ENCODE peak calls at places on chromosomes 4 and X, in nine cellular contexts. X is AG09319, A is thoracic aorta, L is IMR-90, Y is choroid plexus epithelial cell, H is WTC11, W is foreskin fibroblast, F is HL-60, E is thyroid gland. J is an unnamed sample.

GRCh38 chr4:84971319-84971932 is 4.9 kb upstream of the WDFY3 start:
- DNase-seq in X (peak), A (no peak), L (peak), Y (peak), H (no peak), W (no peak), F (no peak), E (no peak), J (no peak)

GRCh38 chrX:151921292-151921691 is 8.6 kb downstream of the MAGEA4 start:
- DNase-seq in X (no peak), A (no peak), L (no peak), Y (no peak), H (no peak), W (no peak), F (no peak), E (no peak), J (no peak)

GRCh38 chrX:148871422-148872152 is 371.2 kb downstream of the AFF2 start:
- DNase-seq in X (peak), A (no peak), L (peak), Y (peak), H (no peak), W (peak), F (no peak), E (no peak), J (no peak)

GRCh38 chr4:151014521-151015457 is at the start of gene LRBA:
- DNase-seq in X (no peak), A (peak), L (peak), Y (peak), H (peak), W (peak), F (peak), E (peak), J (peak)

GRCh38 chr4:4853921-4854648 is 5.4 kb upstream of the MSX1 start:
- DNase-seq in X (no peak), A (no peak), L (no peak), Y (no peak), H (peak), W (no peak), F (no peak), E (no peak), J (no peak)

GRCh38 chr4:174714393-174715211 is 114.4 kb downstream of the GLRA3 start:
- DNase-seq in X (no peak), A (no peak), L (peak), Y (peak), H (peak), W (no peak), F (peak), E (no peak), J (no peak)

GRCh38 chr4:174999407-174999806 is 81.2 kb downstream of the ADAM29 start:
- DNase-seq in X (no peak), A (no peak), L (no peak), Y (peak), H (no peak), W (no peak), F (no peak), E (no peak), J (no peak)

GRCh38 chr4:37845201-37845600 is 18.7 kb downstream of the PGM2 start:
- DNase-seq in X (no peak), A (no peak), L (no peak), Y (no peak), H (no peak), W (no peak), F (no peak), E (no peak), J (no peak)

GRCh38 chr4:77636902-77637301 is 31.3 kb downstream of the CXCL13 start:
- DNase-seq in X (no peak), A (no peak), L (peak), Y (peak), H (no peak), W (peak), F (no peak), E (no peak), J (no peak)

GRCh38 chr4:4690854-4691253 is 149.0 kb upstream of the STX18 start:
- DNase-seq in X (no peak), A (no peak), L (no peak), Y (no peak), H (no peak), W (no peak), F (no peak), E (no peak), J (no peak)

GRCh38 chrX:140318306-140318705 is 186.6 kb downstream of the SOX3 start:
- DNase-seq in X (no peak), A (no peak), L (no peak), Y (no peak), H (no peak), W (no peak), F (no peak), E (no peak), J (no peak)

GRCh38 chrX:151821226-151821625 is 86.7 kb downstream of the CNGA2 start:
- DNase-seq in X (no peak), A (no peak), L (no peak), Y (no peak), H (no peak), W (no peak), F (no peak), E (no peak), J (no peak)

DNA sequence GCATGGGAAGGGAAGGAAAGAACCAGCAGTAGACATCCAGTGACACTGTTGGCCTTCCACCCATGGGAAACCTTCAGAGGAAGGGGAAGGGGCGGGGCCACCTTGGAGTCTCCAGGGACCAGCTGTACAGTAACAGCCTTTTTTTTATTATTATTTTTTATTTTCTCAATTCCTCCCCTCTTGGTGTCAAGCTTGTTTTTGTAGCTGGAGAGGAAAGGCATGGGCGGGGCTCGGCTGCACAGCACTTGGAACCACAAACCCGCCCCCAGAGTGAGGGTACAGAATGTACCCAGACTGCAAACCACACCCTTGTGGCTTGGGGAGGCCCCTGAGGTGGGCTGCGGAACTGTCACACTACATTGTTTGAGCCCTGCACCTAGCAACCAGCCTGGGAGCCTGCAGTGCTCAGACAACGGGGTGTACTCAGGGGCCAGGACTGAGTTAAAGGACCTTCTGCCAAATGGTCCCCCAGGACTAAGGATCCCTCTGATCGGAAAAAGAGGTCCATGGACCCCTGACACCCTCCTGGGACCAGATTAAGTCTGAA is 45.7 kb downstream of the PRPS1 start:
- DNase-seq in X (no peak), A (peak), L (no peak), Y (peak), H (no peak), W (peak), F (peak), E (peak), J (peak)
- TF ChIP-seq CTCF in X (no peak), A (no peak), L (no peak), Y (no peak), H (no peak), W (no peak), F (no peak), E (no peak), J (no peak)

GRCh38 chr4:69467797-69468196 is 27.9 kb downstream of the UGT2B4 start:
- DNase-seq in X (no peak), A (no peak), L (no peak), Y (no peak), H (peak), W (no peak), F (no peak), E (no peak), J (no peak)

GRCh38 chr4:69471639-69472038 is 24.1 kb downstream of the UGT2B4 start:
- DNase-seq in X (no peak), A (no peak), L (no peak), Y (no peak), H (no peak), W (no peak), F (no peak), E (no peak), J (no peak)

GRCh38 chr4:69473699-69474098 is 22.0 kb downstream of the UGT2B4 start:
- DNase-seq in X (no peak), A (no peak), L (no peak), Y (no peak), H (no peak), W (no peak), F (no peak), E (no peak), J (no peak)

DNA sequence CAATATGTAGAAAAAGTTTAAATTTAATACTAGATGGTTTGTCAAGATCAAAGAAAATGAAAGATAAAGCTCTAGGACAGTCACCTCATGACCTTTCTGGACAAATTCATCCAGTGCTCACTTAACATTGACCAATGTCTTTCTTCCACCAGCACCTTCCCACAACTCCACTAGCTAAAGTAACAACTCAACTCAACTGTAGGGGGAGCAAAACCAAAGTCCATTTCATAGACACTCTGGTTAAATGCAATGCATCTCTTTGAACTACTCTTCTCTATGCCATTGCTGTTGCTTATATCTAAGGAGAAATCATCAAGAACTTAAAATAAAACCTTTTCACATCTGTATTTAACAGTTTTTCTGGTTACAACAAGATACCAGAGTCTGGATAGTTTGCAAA is 25.1 kb downstream of the UGT2B4 start:
- DNase-seq in X (no peak), A (no peak), L (no peak), Y (no peak), H (no peak), W (no peak), F (no peak), E (no peak), J (no peak)
- TF ChIP-seq CTCF in X (no peak), A (no peak), L (no peak), Y (no peak), H (no peak), W (no peak), F (no peak), E (no peak), J (no peak)

DNA sequence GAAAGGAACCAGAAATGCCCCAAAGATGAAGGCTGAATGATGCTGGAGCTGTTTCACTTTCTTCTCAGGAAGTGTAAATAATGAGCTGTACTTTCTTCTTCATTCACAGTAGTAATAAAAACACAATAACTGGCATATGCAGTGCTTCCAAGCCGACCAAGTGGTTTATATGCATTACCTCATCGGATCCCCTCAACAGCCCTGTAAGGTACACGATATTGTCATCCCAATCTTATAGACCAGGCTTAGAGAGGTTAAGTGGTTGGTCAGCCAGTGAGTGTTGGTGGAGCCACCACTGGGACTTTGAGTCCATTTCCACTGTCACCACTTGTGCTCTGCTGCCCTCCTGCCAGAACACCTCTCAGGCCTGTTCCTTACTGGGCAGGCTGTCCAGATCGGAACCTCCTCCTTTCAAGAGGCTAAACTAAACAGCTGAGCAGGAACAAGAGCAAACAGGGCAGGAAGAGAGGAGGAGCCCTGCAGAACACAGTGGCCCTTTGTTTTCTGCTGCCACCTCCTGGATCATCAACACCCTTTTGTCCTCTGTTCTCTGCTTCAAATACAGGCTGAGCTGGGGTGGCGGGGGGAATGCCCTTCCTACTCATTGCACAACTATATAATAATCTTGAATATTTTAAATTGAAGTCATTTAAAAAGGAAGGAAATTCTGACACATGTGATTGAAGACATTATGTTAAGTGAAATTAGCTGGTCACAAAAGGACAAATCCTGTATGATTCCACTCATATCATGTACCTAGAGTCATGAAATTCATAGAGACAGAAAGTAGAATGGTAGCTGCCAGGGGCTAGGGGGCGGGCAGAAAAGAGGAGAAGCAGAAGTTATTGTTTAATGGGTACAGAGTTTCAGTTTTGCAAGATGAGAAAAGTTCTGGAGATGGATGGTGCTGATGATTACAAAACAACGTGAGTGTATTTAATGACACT is 112.5 kb upstream of the ATP6AP2 start:
- DNase-seq in X (no peak), A (no peak), L (peak), Y (peak), H (peak), W (no peak), F (peak), E (peak), J (no peak)
- TF ChIP-seq CTCF in X (peak), A (no peak), L (no peak), Y (peak), H (no peak), W (peak), F (peak), E (no peak), J (no peak)

DNA sequence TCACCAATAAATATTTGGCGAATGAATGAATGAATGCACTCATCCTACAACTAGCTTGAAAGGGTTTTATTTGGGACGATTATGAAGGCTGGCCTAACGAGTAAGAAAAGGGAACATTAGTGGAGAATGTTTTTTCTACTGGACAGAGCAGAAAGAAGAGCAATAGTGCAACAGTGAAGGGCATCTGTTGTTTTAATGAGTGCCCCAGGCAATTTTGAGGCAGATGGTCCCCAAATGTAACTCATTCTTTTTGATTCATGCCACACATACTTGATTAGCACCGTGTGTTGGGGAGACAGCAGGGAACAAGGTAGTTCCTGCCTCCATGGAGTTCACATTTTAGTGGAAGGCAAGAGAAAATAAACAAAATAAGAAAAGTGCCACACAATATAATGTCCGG is 22.7 kb upstream of the INTS6L start:
- DNase-seq in X (no peak), A (no peak), L (no peak), Y (no peak), H (no peak), W (no peak), F (no peak), E (no peak), J (no peak)
- TF ChIP-seq CTCF in X (no peak), A (no peak), L (no peak), Y (no peak), H (no peak), W (no peak), F (no peak), E (no peak), J (no peak)

DNA sequence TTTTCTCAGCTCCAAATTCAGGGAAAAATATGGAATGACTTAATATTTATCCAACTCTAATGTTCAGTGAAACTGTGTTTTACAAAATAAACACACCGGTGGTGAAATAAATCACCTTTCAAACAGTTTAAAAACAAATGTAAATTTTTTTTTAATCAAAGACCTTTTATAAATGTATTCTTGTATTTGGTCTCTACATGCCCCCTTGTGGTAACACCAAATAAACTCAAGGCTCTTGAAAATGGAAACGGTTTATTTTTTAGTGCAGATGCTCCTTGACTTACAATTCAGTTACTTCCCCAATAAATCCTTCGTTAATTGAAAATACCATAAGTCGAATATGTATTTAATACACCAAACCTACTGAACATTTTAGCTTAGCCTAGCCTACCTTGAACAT is 45.9 kb upstream of the ITM2A start:
- DNase-seq in X (no peak), A (no peak), L (peak), Y (peak), H (no peak), W (peak), F (peak), E (no peak), J (no peak)
- TF ChIP-seq CTCF in X (peak), A (no peak), L (peak), Y (no peak), H (no peak), W (peak), F (no peak), E (peak), J (no peak)

GRCh38 chrX:15475486-15475885 is 17.6 kb downstream of the PIR start:
- DNase-seq in X (no peak), A (no peak), L (no peak), Y (no peak), H (no peak), W (no peak), F (no peak), E (no peak), J (no peak)
- TF ChIP-seq CTCF in X (no peak), A (no peak), L (no peak), Y (no peak), H (no peak), W (no peak), F (no peak), E (no peak), J (no peak)

GRCh38 chr4:139082750-139083532 is 67.4 kb downstream of the NOCT start:
- DNase-seq in X (peak), A (peak), L (peak), Y (peak), H (peak), W (peak), F (peak), E (peak), J (peak)

GRCh38 chr4:139084425-139085093 is 69.0 kb downstream of the NOCT start:
- DNase-seq in X (no peak), A (no peak), L (no peak), Y (no peak), H (no peak), W (no peak), F (no peak), E (no peak), J (no peak)

GRCh38 chr4:139085141-139085540 is 69.6 kb downstream of the NOCT start:
- DNase-seq in X (no peak), A (no peak), L (peak), Y (peak), H (no peak), W (peak), F (no peak), E (no peak), J (no peak)

GRCh38 chr4:139078926-139079325 is 63.3 kb downstream of the NOCT start:
- DNase-seq in X (no peak), A (no peak), L (no peak), Y (no peak), H (no peak), W (no peak), F (no peak), E (no peak), J (no peak)

DNA sequence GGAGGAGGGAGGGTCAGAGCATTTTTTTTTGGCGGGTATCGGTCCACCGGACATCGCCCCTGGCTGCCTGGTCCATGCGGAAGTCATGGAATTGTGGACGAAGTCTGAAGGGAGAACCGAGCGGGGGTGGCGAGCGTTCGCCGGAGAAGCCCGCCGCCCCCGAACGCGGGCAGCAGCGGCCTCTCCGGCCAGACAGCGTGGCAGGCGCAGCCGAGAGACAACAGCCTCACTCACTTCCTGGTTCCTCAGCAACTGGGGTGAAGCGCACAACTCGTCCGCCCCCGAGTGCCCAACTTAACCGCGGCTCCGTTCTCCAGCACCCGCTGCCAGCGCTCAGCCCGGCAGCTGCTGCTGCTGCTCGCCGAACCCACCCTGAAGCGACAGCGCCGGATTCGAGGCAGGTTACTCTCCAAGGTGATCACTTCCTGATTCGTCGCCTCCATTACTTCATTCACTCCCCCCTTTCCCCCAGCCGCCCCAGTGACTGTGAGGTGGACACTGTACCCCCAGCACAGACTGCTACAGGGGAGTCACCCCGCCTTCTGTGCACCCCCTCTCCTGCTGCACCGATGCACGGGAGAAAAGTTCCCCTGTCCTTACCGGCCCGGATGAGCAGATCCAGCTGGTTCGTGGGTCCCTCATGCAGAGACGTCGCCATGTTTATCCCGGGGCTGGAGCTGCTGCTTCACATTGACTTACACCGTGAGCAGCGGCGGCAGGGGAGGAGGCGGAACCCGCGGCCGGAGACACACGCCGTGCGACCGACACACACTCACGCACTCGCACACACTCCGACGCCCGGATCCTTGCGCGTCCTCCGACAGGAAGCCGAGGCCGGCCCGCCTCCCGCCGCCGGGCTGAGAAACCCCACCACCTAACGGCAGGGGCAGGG is 68.2 kb downstream of the NOCT start:
- DNase-seq in X (peak), A (peak), L (peak), Y (peak), H (peak), W (peak), F (peak), E (peak), J (peak)
- TF ChIP-seq CTCF in X (peak), A (peak), L (peak), Y (peak), H (no peak), W (peak), F (no peak), E (no peak), J (no peak)